ENCODE peak calls at places on chromosomes 13 and 19, in seven cellular contexts. T is activated CD4-positive, alpha-beta T cell treated with anti-CD3 and anti-CD28 coated beads, Interleukin-2, amount 50 U/mL, for 1 hour; L is head of caudate nucleus; P is heart left ventricle; D is activated T-helper 1 cell treated with Interleukin-2 at 50 U/mL for 16 hours; E is T-helper 2 cell; U is retinal pigment epithelial cell. A is an unnamed sample.

GRCh38 chr13:79075703-79076102 is 330.4 kb downstream of the RBM26 start:
- DNase-seq in E (no peak), U (no peak), D (no peak), L (no peak), P (no peak), T (no peak), A (no peak)

GRCh38 chr13:21641629-21642028 is 29.2 kb upstream of the FGF9 start:
- DNase-seq in U (no peak), D (no peak), T (no peak), L (no peak), E (no peak), P (no peak), A (no peak)

GRCh38 chr13:36193151-36193855 is 21.1 kb downstream of the SOHLH2 start:
- DNase-seq in D (no peak), E (no peak), T (no peak), L (no peak), U (peak), P (no peak), A (no peak)

GRCh38 chr13:25923217-25924085 is 128.4 kb downstream of the SHISA2 start:
- DNase-seq in E (no peak), P (no peak), T (no peak), U (no peak), D (no peak), L (no peak), A (no peak)

GRCh38 chr13:75153834-75154233 is 328.1 kb downstream of the TBC1D4 start:
- DNase-seq in P (no peak), T (no peak), E (no peak), D (no peak), U (no peak), L (no peak), A (no peak)

GRCh38 chr19:58513694-58514563 is 2.1 kb upstream of the SLC27A5 start:
- DNase-seq in U (peak), T (peak), D (peak), L (peak), E (peak), P (peak), A (peak)

GRCh38 chr13:40336228-40337221 is 329.9 kb downstream of the FOXO1 start:
- DNase-seq in E (no peak), D (no peak), P (no peak), U (no peak), L (no peak), T (no peak), A (no peak)

GRCh38 chr13:92842145-92842544 is 384.5 kb upstream of the GPC6 start:
- DNase-seq in D (no peak), U (peak), T (no peak), L (no peak), E (no peak), P (no peak), A (no peak)

GRCh38 chr13:20099319-20099718 is 61.5 kb downstream of the GJA3 start:
- DNase-seq in P (no peak), E (no peak), U (no peak), D (no peak), L (no peak), T (no peak), A (no peak)

GRCh38 chr19:28485300-28485699 is 727.7 kb downstream of the UQCRFS1 start:
- DNase-seq in E (no peak), U (no peak), T (no peak), D (no peak), P (peak), L (no peak), A (no peak)

GRCh38 chr13:77544365-77544764 is 8.9 kb downstream of the SCEL start:
- DNase-seq in P (peak), T (no peak), U (no peak), E (no peak), D (no peak), L (peak), A (no peak)

GRCh38 chr13:106036870-106037269 is 498.6 kb downstream of the EFNB2 start:
- DNase-seq in P (no peak), D (no peak), L (no peak), U (no peak), E (no peak), T (no peak), A (no peak)

GRCh38 chr13:32917504-32917903 is 98.7 kb upstream of the KL start:
- DNase-seq in U (no peak), E (peak), T (no peak), D (no peak), L (no peak), P (no peak), A (no peak)

GRCh38 chr13:32116210-32116609 is 84.6 kb downstream of the FRY start:
- DNase-seq in T (no peak), U (no peak), L (no peak), D (no peak), E (peak), P (no peak), A (no peak)

GRCh38 chr19:38564981-38565685 is 52.6 kb downstream of the MAP4K1 start:
- DNase-seq in P (no peak), T (no peak), L (no peak), U (no peak), D (peak), E (peak), A (peak)

GRCh38 chr19:36528921-36529518 is 949 bp upstream of the ZNF260 start:
- DNase-seq in E (peak), U (no peak), T (no peak), L (peak), P (peak), D (no peak), A (peak)

GRCh38 chr13:105904034-105904742 is 631.3 kb downstream of the EFNB2 start:
- DNase-seq in L (no peak), E (no peak), P (no peak), U (no peak), D (no peak), T (no peak), A (no peak)

GRCh38 chr13:80945328-80945727 is 604.4 kb upstream of the SPRY2 start:
- DNase-seq in L (peak), P (no peak), U (no peak), D (no peak), E (no peak), T (no peak), A (no peak)

GRCh38 chr19:39428309-39429112 is 7.2 kb downstream of the RPS16 start:
- DNase-seq in E (no peak), P (peak), D (no peak), U (peak), L (no peak), T (no peak), A (no peak)

GRCh38 chr13:53631511-53631910 is 602.9 kb downstream of the OLFM4 start:
- DNase-seq in U (no peak), T (no peak), L (no peak), E (no peak), D (no peak), P (no peak), A (no peak)

GRCh38 chr13:60411983-60412382 is 15.0 kb downstream of the TDRD3 start:
- DNase-seq in D (no peak), E (no peak), P (no peak), T (no peak), U (no peak), L (no peak), A (no peak)

GRCh38 chr13:52665325-52665724 is 12.7 kb downstream of the SUGT1 start:
- DNase-seq in E (peak), P (no peak), L (no peak), T (no peak), D (no peak), U (no peak), A (peak)

A was measured in germinal center.